ENCODE peak calls at places on chromosomes 4 and X, in five cellular contexts. P is tibial nerve, E is SK-N-SH, W is A549, J is ovary. U is an unnamed sample. For H3K4me1, the result is how much of the 10 kb centered on the place peaks cover.

GRCh38 chr4:422587-422986 is 76.4 kb downstream of the ZNF721 start:
- DNase-seq in J (no peak), P (no peak), W (no peak), E (no peak), U (no peak)

GRCh38 chr4:27397886-27398285 is 537.2 kb downstream of the STIM2 start:
- DNase-seq in P (no peak), E (no peak), J (no peak), W (no peak), U (no peak)

GRCh38 chrX:143437439-143437838 is 79.8 kb downstream of the SPANXN3 start:
- DNase-seq in E (peak), J (no peak), W (peak), P (no peak), U (no peak)

GRCh38 chrX:10049246-10049645 is 82.1 kb downstream of the CLDN34 start:
- DNase-seq in E (no peak), J (no peak), W (no peak), P (no peak), U (no peak)

GRCh38 chrX:103629295-103630170 is 758 bp downstream of the TCEAL1 start:
- DNase-seq in W (peak), P (peak), E (peak), J (peak), U (peak)

GRCh38 chrX:134338527-134338926 is 101.5 kb downstream of the CCDC160 start:
- DNase-seq in W (no peak), J (no peak), P (no peak), E (no peak), U (no peak)

GRCh38 chr4:148216321-148216720 is 225.9 kb downstream of the NR3C2 start:
- DNase-seq in W (no peak), P (no peak), E (no peak), J (no peak), U (no peak)

GRCh38 chr4:149790172-149790907 is 25.3 kb downstream of the IQCM start:
- DNase-seq in W (no peak), J (no peak), E (no peak), P (no peak), U (no peak)

GRCh38 chr4:145625677-145626622 is 6.8 kb downstream of the MMAA start:
- DNase-seq in P (no peak), J (no peak), E (no peak), W (no peak), U (no peak)

GRCh38 chrX:119692241-119693031 is 532 bp downstream of the SEPTIN6 start:
- DNase-seq in J (no peak), E (peak), P (no peak), W (peak), U (peak)

GRCh38 chr4:71322425-71322824 is 16.4 kb upstream of the SLC4A4 start:
- DNase-seq in E (no peak), P (no peak), J (no peak), W (no peak), U (no peak)

GRCh38 chr4:41880840-41881831 is 54.1 kb upstream of the TMEM33 start:
- DNase-seq in P (no peak), J (no peak), W (no peak), E (peak), U (no peak)

GRCh38 chr4:112170451-112170993 is 25.3 kb downstream of the FAM241A start:
- DNase-seq in E (no peak), P (no peak), W (peak), J (no peak), U (no peak)

GRCh38 chr4:122673252-122673651 is 52.4 kb upstream of the IL21 start:
- DNase-seq in P (no peak), E (no peak), J (no peak), W (no peak), U (no peak)

GRCh38 chr4:64584981-64585557 is 175.8 kb upstream of the TECRL start:
- DNase-seq in J (no peak), P (no peak), W (peak), E (peak), U (no peak)

GRCh38 chr4:61543976-61544375 is 343.9 kb downstream of the ADGRL3 start:
- DNase-seq in P (no peak), W (no peak), J (no peak), E (no peak), U (no peak)

GRCh38 chrX:69095260-69095659 is 70.0 kb downstream of the PJA1 start:
- DNase-seq in P (no peak), J (no peak), E (no peak), W (no peak), U (no peak)

GRCh38 chrX:134460861-134461218 is 875 bp downstream of the HPRT1 start:
- DNase-seq in J (no peak), P (no peak), W (peak), E (no peak), U (no peak)

GRCh38 chrX:156004256-156004655 is 6.8 kb downstream of the IL9R start:
- DNase-seq in P (no peak), E (no peak), J (no peak), W (no peak), U (no peak)

GRCh38 chr4:71415491-71415890 is 76.7 kb downstream of the SLC4A4 start:
- DNase-seq in E (no peak), P (no peak), J (no peak), W (no peak), U (no peak)

GRCh38 chrX:129769467-129770154 is 10.1 kb upstream of the SASH3 start:
- DNase-seq in J (no peak), W (no peak), P (no peak), E (no peak), U (no peak)

GRCh38 chr4:4559596-4559995 is 17.7 kb upstream of the STX18 start:
- DNase-seq in P (no peak), J (no peak), W (no peak), E (no peak), U (no peak)

GRCh38 chrX:19270727-19271126 is 73.0 kb upstream of the PDHA1 start:
- DNase-seq in W (no peak), E (no peak), P (no peak), J (no peak), U (no peak)

GRCh38 chr4:186634591-186635128 is 79.3 kb upstream of the MTNR1A start:
- DNase-seq in W (no peak), J (no peak), P (no peak), E (no peak), U (no peak)

GRCh38 chrX:124217289-124218251 is 114.9 kb upstream of the TEX13D start:
- DNase-seq in E (no peak), W (no peak), P (peak), J (no peak), U (no peak)

GRCh38 chrX:132118361-132118760 is 9.5 kb downstream of the FRMD7 start:
- DNase-seq in E (no peak), P (no peak), W (no peak), J (no peak), U (no peak)

GRCh38 chr4:169664615-169665014 is 44.2 kb downstream of the CLCN3 start:
- DNase-seq in P (no peak), E (peak), W (no peak), J (no peak), U (no peak)

GRCh38 chr4:112284662-112285411 is 867 bp downstream of the TIFA start:
- DNase-seq in P (no peak), W (no peak), J (peak), E (peak), U (no peak)

GRCh38 chrX:152907084-152907651 is 9.3 kb downstream of the ZNF185 start:
- DNase-seq in J (no peak), E (peak), P (no peak), W (no peak), U (no peak)

GRCh38 chr4:8101213-8101781 is 57.3 kb downstream of the ABLIM2 start:
- DNase-seq in W (peak), P (peak), J (peak), E (no peak), U (peak)

GRCh38 chrX:267771-268261 is 13.4 kb upstream of the PLCXD1 start:
- DNase-seq in E (no peak), W (no peak), J (peak), P (peak), U (peak)

GRCh38 chrX:143025628-143026027 is at the start of gene SPANXN4:
- DNase-seq in J (no peak), E (no peak), W (no peak), P (no peak), U (no peak)

GRCh38 chrX:139204903-139205667 is 325.5 kb upstream of the F9 start:
- DNase-seq in P (no peak), W (peak), E (peak), J (peak), U (peak)

GRCh38 chrX:135977611-135978010 is 3.8 kb upstream of the MMGT1 start:
- DNase-seq in P (no peak), J (no peak), W (peak), E (no peak), U (no peak)

GRCh38 chrX:135973025-135973547 is 702 bp downstream of the MMGT1 start:
- DNase-seq in W (peak), J (no peak), E (no peak), P (peak), U (no peak)

GRCh38 chrX:135974279-135974856 is 580 bp upstream of the MMGT1 start:
- DNase-seq in E (peak), W (peak), P (peak), J (peak), U (peak)

GRCh38 chrX:135973548-135974278 is at the start of gene MMGT1:
- DNase-seq in J (peak), W (peak), E (peak), P (peak), U (peak)

GRCh38 chrX:135975421-135975820 is 1.6 kb upstream of the MMGT1 start:
- DNase-seq in E (no peak), W (no peak), J (no peak), P (no peak), U (no peak)
- H3K4me1 ChIP-seq in E (under half), W (under half), J (under half), P (under half), U (under half)

GRCh38 chrX:41381685-41382084 is 47.7 kb downstream of the DDX3X start:
- DNase-seq in J (peak), E (no peak), P (peak), W (peak), U (peak)
- TF ChIP-seq EP300 in J (no peak), E (no peak), P (peak), W (no peak), U (peak)

DNA sequence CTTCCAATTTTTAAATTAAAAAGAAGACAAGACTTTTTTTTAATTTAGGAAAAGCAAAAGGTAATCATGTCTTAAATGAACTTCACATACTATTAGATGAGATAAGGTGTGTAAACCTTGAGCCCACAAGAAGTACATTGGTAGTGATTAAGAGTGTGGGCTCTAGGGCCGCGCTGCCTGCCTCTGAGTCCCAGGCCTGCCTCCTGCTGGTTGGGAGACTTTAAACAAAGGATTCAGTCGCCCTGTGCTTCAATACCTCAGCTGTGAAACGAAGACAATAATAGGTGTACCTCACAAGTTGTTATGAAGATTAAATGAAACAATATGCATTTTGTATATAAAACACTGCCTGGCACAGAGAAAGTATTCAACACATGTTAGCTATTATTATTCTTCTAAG is 95.9 kb upstream of the MYOZ2 start:
- DNase-seq in W (peak), E (no peak), J (no peak), P (no peak), U (no peak)
- TF ChIP-seq CTCF in W (no peak), E (peak), J (no peak), P (no peak), U (no peak)

DNA sequence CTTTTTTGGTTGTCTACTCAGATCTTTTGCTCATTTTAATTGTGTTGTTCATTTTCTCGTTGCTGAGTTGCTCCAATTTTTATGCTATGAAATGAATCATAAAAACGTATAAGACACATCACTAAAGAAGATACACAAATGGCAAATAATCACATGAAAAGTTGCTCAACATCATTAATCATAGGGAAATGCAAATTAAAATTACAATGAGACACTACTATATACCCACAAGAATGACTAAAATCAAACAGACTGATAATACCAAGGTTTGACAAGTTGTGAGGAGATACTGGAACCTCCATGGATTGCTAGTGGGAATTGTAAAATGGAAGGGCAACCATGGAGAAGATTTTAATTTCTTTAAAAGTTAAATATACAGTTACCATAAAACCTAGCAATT is 17.0 kb downstream of the GSTCD start:
- DNase-seq in P (no peak), W (no peak), J (no peak), E (no peak), U (no peak)
- H3K4me1 ChIP-seq in P (under half), W (under half), J (under half), E (under half), U (under half)

GRCh38 chr4:166064706-166065105 is 191.7 kb downstream of the TLL1 start:
- DNase-seq in P (no peak), J (no peak), E (no peak), W (no peak), U (no peak)
- TF ChIP-seq EP300 in P (no peak), J (no peak), E (no peak), W (no peak), U (no peak)

DNA sequence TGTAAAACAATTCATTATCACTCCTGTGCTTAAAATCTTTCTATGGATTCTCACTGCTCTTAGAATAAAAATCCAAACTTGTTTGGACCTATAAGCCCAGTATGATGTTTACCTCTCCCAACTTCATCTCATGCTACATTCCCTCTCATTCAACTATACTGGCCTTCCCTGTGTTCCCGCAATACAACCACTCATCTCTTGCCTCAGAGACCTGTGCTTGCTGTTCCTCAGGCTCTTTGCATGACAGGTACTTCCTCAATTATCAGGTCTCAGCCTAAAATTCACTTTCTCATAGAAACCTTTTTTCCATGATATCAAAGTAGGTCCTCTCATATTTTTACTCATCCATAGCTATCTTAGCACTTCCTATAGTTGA is 71.7 kb downstream of the ENOX2 start:
- DNase-seq in E (no peak), P (no peak), W (no peak), J (no peak), U (no peak)
- TF ChIP-seq CTCF in E (no peak), P (no peak), W (no peak), J (no peak), U (no peak)

DNA sequence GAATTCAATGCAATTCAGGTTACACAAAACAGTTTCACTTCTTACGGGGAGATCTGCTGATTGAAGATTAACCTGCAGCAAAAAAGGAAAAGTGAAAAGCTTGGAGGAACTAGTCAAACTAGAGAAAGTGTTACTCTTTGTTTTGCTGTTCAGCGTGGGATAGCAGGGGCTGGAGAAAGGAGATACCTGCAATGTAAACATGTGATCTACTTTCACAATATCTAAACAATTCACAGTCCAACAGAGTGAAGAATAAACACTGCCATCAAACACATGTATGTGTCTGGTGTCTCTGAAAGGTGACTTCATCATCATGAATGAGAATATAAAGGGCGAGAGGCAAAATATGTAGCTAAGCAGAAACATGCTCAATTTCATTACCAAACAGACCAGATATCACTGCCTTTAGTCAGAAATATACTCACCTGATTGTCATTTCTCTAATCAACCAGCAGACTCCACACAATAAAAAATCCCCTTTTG is 26.4 kb downstream of the NIPAL1 start:
- DNase-seq in P (no peak), W (no peak), J (no peak), E (no peak), U (no peak)
- H3K4me1 ChIP-seq in P (under half), W (under half), J (under half), E (under half), U (under half)

GRCh38 chr4:83012631-83013419 is 2.2 kb upstream of the LIN54 start:
- DNase-seq in W (peak), E (peak), P (peak), J (peak), U (peak)
- TF ChIP-seq EP300 in W (no peak), E (no peak), P (peak), J (no peak), U (peak)

GRCh38 chr4:126630171-126630570 is 1002.6 kb upstream of the INTU start:
- DNase-seq in P (no peak), J (no peak), W (no peak), E (no peak), U (no peak)
- TF ChIP-seq CTCF in P (no peak), J (no peak), W (no peak), E (no peak), U (no peak)

DNA sequence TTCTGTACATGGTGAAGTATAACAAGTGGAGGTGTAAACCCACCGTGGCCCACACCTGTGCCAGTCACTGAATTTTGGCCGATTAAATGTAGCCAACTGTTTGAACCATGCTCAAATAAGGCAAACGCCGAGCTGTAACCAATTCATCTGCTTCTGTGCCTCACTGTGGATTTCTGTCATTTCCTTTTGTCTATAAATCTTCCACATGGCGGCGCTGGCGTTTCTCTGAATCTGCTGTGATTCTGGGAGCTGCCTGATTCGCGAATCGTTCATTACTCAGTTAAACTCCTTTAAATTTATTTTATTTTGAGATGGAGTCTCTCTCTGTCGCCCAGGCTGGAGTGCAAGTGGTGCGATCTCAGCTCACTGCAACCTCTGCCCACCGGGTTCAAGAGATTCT is 19.2 kb downstream of the SUPT20HL2 start:
- DNase-seq in P (peak), E (peak), J (peak), W (peak), U (no peak)
- H3K4me1 ChIP-seq in P (under half), E (under half), J (under half), W (under half), U (under half)

U was measured in sigmoid colon.